ENCODE peak calls at places on chromosomes 13 and 19, in four cellular contexts. One of them, this sample, is unnamed.

GRCh38 chr19:49791776-49792445 is 21.2 kb downstream of the FUZ start:
- DNase-seq in lower leg skin: no peak
- DNase-seq in ascending aorta: no peak
- DNase-seq in activated B cell treated with CpG ODN at 0.5 μM for 24 hours: no peak
- DNase-seq in this sample: no peak

GRCh38 chr19:2811735-2812413 is 7.8 kb upstream of the ZNF554 start:
- DNase-seq in activated B cell treated with CpG ODN at 0.5 μM for 24 hours: no peak
- DNase-seq in ascending aorta: no peak
- DNase-seq in lower leg skin: no peak
- DNase-seq in this sample: no peak

GRCh38 chr13:46124967-46125933 is 20.4 kb upstream of the CPB2 start:
- DNase-seq in ascending aorta: no peak
- DNase-seq in activated B cell treated with CpG ODN at 0.5 μM for 24 hours: no peak
- DNase-seq in lower leg skin: no peak
- DNase-seq in this sample: no peak

GRCh38 chr19:10113964-10114650 is 2.6 kb downstream of the P2RY11 start:
- DNase-seq in ascending aorta: no peak
- DNase-seq in activated B cell treated with CpG ODN at 0.5 μM for 24 hours: no peak
- DNase-seq in lower leg skin: no peak
- DNase-seq in this sample: no peak

GRCh38 chr13:97567510-97568243 is 133.7 kb downstream of the RAP2A start:
- DNase-seq in ascending aorta: no peak
- DNase-seq in activated B cell treated with CpG ODN at 0.5 μM for 24 hours: no peak
- DNase-seq in lower leg skin: peak
- DNase-seq in this sample: no peak

GRCh38 chr19:44260343-44260681 is 626 bp downstream of the ZNF233 start:
- DNase-seq in activated B cell treated with CpG ODN at 0.5 μM for 24 hours: no peak
- DNase-seq in ascending aorta: no peak
- DNase-seq in lower leg skin: no peak
- DNase-seq in this sample: no peak

GRCh38 chr13:33081666-33082065 is 65.4 kb downstream of the KL start:
- DNase-seq in activated B cell treated with CpG ODN at 0.5 μM for 24 hours: no peak
- DNase-seq in ascending aorta: no peak
- DNase-seq in lower leg skin: no peak
- DNase-seq in this sample: no peak

GRCh38 chr13:102707465-102707864 is 12.6 kb upstream of the METTL21C start:
- DNase-seq in ascending aorta: no peak
- DNase-seq in activated B cell treated with CpG ODN at 0.5 μM for 24 hours: no peak
- DNase-seq in lower leg skin: no peak
- DNase-seq in this sample: no peak

GRCh38 chr19:48544856-48545750 is 6.9 kb upstream of the SULT2B1 start:
- DNase-seq in lower leg skin: no peak
- DNase-seq in ascending aorta: no peak
- DNase-seq in activated B cell treated with CpG ODN at 0.5 μM for 24 hours: no peak
- DNase-seq in this sample: peak

GRCh38 chr19:3024509-3024869 is 4.6 kb downstream of the TLE2 start:
- DNase-seq in activated B cell treated with CpG ODN at 0.5 μM for 24 hours: no peak
- DNase-seq in ascending aorta: no peak
- DNase-seq in lower leg skin: no peak
- DNase-seq in this sample: no peak

GRCh38 chr19:14381689-14382474 is 638 bp downstream of the ADGRE5 start:
- DNase-seq in lower leg skin: no peak
- DNase-seq in activated B cell treated with CpG ODN at 0.5 μM for 24 hours: no peak
- DNase-seq in ascending aorta: peak
- DNase-seq in this sample: no peak

GRCh38 chr19:8611391-8611883 is 922 bp upstream of the ADAMTS10 start:
- DNase-seq in lower leg skin: no peak
- DNase-seq in activated B cell treated with CpG ODN at 0.5 μM for 24 hours: no peak
- DNase-seq in ascending aorta: no peak
- DNase-seq in this sample: no peak

GRCh38 chr13:29522044-29522685 is 73.3 kb downstream of the SLC7A1 start:
- DNase-seq in ascending aorta: no peak
- DNase-seq in lower leg skin: no peak
- DNase-seq in activated B cell treated with CpG ODN at 0.5 μM for 24 hours: no peak
- DNase-seq in this sample: no peak

GRCh38 chr19:49502866-49503581 is 6.8 kb downstream of the RPS11 start:
- DNase-seq in lower leg skin: no peak
- DNase-seq in activated B cell treated with CpG ODN at 0.5 μM for 24 hours: no peak
- DNase-seq in ascending aorta: no peak
- DNase-seq in this sample: no peak

GRCh38 chr13:114015608-114016295 is 41.9 kb upstream of the C13orf46 start:
- DNase-seq in activated B cell treated with CpG ODN at 0.5 μM for 24 hours: no peak
- DNase-seq in ascending aorta: no peak
- DNase-seq in lower leg skin: peak
- DNase-seq in this sample: no peak

GRCh38 chr13:20160346-20161274 is at the start of gene GJA3:
- DNase-seq in ascending aorta: no peak
- DNase-seq in activated B cell treated with CpG ODN at 0.5 μM for 24 hours: peak
- DNase-seq in lower leg skin: no peak
- DNase-seq in this sample: peak

GRCh38 chr19:54430306-54431254 is 15.3 kb downstream of the TTYH1 start:
- DNase-seq in ascending aorta: no peak
- DNase-seq in lower leg skin: no peak
- DNase-seq in activated B cell treated with CpG ODN at 0.5 μM for 24 hours: peak
- DNase-seq in this sample: peak

GRCh38 chr19:9883231-9883758 is 48.2 kb downstream of the PIN1 start:
- DNase-seq in ascending aorta: no peak
- DNase-seq in activated B cell treated with CpG ODN at 0.5 μM for 24 hours: no peak
- DNase-seq in lower leg skin: no peak
- DNase-seq in this sample: peak

GRCh38 chr19:35013047-35013819 is 13.1 kb downstream of the GRAMD1A start:
- DNase-seq in ascending aorta: no peak
- DNase-seq in activated B cell treated with CpG ODN at 0.5 μM for 24 hours: peak
- DNase-seq in lower leg skin: peak
- DNase-seq in this sample: peak

GRCh38 chr13:42819712-42820111 is 38.3 kb downstream of the FAM216B start:
- DNase-seq in activated B cell treated with CpG ODN at 0.5 μM for 24 hours: no peak
- DNase-seq in lower leg skin: no peak
- DNase-seq in ascending aorta: no peak
- DNase-seq in this sample: no peak

GRCh38 chr13:79030513-79030912 is 371.6 kb upstream of the OBI1 start:
- DNase-seq in activated B cell treated with CpG ODN at 0.5 μM for 24 hours: no peak
- DNase-seq in lower leg skin: no peak
- DNase-seq in ascending aorta: no peak
- DNase-seq in this sample: no peak

GRCh38 chr13:100347941-100348340 is 240.6 kb downstream of the GGACT start:
- DNase-seq in ascending aorta: no peak
- DNase-seq in lower leg skin: no peak
- DNase-seq in activated B cell treated with CpG ODN at 0.5 μM for 24 hours: no peak
- DNase-seq in this sample: no peak

GRCh38 chr13:22017226-22017625 is 346.4 kb downstream of the FGF9 start:
- DNase-seq in activated B cell treated with CpG ODN at 0.5 μM for 24 hours: no peak
- DNase-seq in lower leg skin: no peak
- DNase-seq in ascending aorta: no peak
- DNase-seq in this sample: no peak

GRCh38 chr13:22018297-22019210 is 347.7 kb downstream of the FGF9 start:
- DNase-seq in ascending aorta: no peak
- DNase-seq in lower leg skin: no peak
- DNase-seq in activated B cell treated with CpG ODN at 0.5 μM for 24 hours: no peak
- DNase-seq in this sample: no peak

GRCh38 chr13:22012676-22013075 is 341.8 kb downstream of the FGF9 start:
- DNase-seq in ascending aorta: no peak
- DNase-seq in activated B cell treated with CpG ODN at 0.5 μM for 24 hours: no peak
- DNase-seq in lower leg skin: no peak
- DNase-seq in this sample: no peak

GRCh38 chr13:22009937-22010336 is 339.1 kb downstream of the FGF9 start:
- DNase-seq in activated B cell treated with CpG ODN at 0.5 μM for 24 hours: no peak
- DNase-seq in ascending aorta: no peak
- DNase-seq in lower leg skin: no peak
- DNase-seq in this sample: no peak

DNA sequence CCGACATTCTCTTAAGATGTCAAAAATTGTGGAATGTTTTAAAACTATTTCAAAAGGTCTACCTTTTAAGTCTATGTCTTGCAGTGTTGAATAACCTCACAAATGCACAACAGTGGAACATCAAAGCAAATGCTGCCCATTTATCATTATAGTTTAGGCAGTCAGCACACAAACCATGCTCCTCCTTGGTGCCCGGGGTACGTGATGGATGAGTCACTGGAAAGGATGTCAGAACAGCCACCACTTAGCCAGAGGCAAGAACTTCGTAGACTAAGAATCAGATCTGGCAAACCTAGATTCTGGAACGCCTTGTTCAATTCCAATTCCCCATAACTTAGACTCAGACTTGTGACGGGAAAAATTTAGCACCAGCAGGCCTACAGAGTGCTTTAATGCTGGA is 343.6 kb downstream of the FGF9 start:
- DNase-seq in lower leg skin: no peak
- DNase-seq in activated B cell treated with CpG ODN at 0.5 μM for 24 hours: no peak
- DNase-seq in ascending aorta: no peak
- DNase-seq in this sample: no peak
- TF ChIP-seq CTCF in lower leg skin: no peak
- TF ChIP-seq CTCF in activated B cell treated with CpG ODN at 0.5 μM for 24 hours: no peak
- TF ChIP-seq CTCF in ascending aorta: no peak
- TF ChIP-seq CTCF in this sample: no peak

GRCh38 chr19:17286263-17286662 is 4.6 kb downstream of the ANKLE1 start:
- DNase-seq in ascending aorta: no peak
- DNase-seq in activated B cell treated with CpG ODN at 0.5 μM for 24 hours: no peak
- DNase-seq in lower leg skin: no peak
- DNase-seq in this sample: no peak
- TF ChIP-seq CTCF in ascending aorta: no peak
- TF ChIP-seq CTCF in activated B cell treated with CpG ODN at 0.5 μM for 24 hours: no peak
- TF ChIP-seq CTCF in lower leg skin: no peak
- TF ChIP-seq CTCF in this sample: no peak

DNA sequence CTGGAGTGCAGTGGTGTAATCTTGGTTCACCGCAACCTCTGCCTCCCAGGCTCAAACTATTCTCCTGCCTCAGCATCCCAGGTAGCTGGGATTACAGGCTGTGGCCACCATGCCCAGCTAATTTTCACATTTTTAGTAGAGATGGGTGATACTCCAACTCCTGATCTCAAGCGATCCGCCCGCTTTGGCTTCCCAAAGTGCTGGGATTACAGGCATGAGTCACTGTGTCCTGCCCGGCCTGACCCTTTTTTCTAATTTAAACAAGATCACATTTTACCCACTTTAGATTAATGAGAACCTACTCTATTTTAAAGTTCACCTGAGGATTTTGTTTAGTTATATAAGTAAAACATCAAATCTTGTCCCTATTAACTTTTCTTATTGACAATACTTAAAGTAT is 91.8 kb upstream of the POSTN start:
- DNase-seq in activated B cell treated with CpG ODN at 0.5 μM for 24 hours: no peak
- DNase-seq in ascending aorta: no peak
- DNase-seq in lower leg skin: no peak
- DNase-seq in this sample: no peak
- TF ChIP-seq CTCF in activated B cell treated with CpG ODN at 0.5 μM for 24 hours: no peak
- TF ChIP-seq CTCF in ascending aorta: no peak
- TF ChIP-seq CTCF in lower leg skin: no peak
- TF ChIP-seq CTCF in this sample: no peak

GRCh38 chr13:44819245-44819644 is 170.0 kb downstream of the NUFIP1 start:
- DNase-seq in activated B cell treated with CpG ODN at 0.5 μM for 24 hours: no peak
- DNase-seq in lower leg skin: no peak
- DNase-seq in ascending aorta: no peak
- DNase-seq in this sample: no peak

GRCh38 chr13:44816701-44817684 is 172.3 kb downstream of the NUFIP1 start:
- DNase-seq in lower leg skin: no peak
- DNase-seq in ascending aorta: no peak
- DNase-seq in activated B cell treated with CpG ODN at 0.5 μM for 24 hours: no peak
- DNase-seq in this sample: no peak

GRCh38 chr13:44819762-44820161 is 169.5 kb downstream of the NUFIP1 start:
- DNase-seq in ascending aorta: no peak
- DNase-seq in activated B cell treated with CpG ODN at 0.5 μM for 24 hours: no peak
- DNase-seq in lower leg skin: no peak
- DNase-seq in this sample: no peak

GRCh38 chr13:44818016-44818415 is 171.3 kb downstream of the NUFIP1 start:
- DNase-seq in ascending aorta: no peak
- DNase-seq in lower leg skin: no peak
- DNase-seq in activated B cell treated with CpG ODN at 0.5 μM for 24 hours: no peak
- DNase-seq in this sample: no peak

DNA sequence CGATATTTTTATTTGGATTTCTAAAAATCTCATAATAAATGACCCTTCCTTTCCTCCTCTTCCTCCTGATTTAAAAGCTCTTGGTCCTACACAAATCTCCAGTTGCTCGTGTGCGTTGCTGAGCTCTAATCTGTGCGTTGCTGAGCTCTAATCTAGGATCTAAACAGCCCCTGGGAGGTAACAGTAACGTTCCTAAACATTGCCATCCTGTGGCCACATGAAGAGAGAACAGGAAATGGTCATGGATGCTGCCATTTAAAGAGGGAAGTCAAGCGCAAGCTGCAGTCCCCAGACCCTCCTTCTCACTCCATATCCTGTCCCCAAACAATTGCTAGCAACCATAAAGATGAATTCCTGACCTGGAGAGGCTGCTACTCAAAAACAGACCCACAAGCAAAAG is 170.8 kb downstream of the NUFIP1 start:
- DNase-seq in lower leg skin: no peak
- DNase-seq in activated B cell treated with CpG ODN at 0.5 μM for 24 hours: no peak
- DNase-seq in ascending aorta: no peak
- DNase-seq in this sample: no peak
- TF ChIP-seq CTCF in lower leg skin: no peak
- TF ChIP-seq CTCF in activated B cell treated with CpG ODN at 0.5 μM for 24 hours: no peak
- TF ChIP-seq CTCF in ascending aorta: no peak
- TF ChIP-seq CTCF in this sample: no peak

DNA sequence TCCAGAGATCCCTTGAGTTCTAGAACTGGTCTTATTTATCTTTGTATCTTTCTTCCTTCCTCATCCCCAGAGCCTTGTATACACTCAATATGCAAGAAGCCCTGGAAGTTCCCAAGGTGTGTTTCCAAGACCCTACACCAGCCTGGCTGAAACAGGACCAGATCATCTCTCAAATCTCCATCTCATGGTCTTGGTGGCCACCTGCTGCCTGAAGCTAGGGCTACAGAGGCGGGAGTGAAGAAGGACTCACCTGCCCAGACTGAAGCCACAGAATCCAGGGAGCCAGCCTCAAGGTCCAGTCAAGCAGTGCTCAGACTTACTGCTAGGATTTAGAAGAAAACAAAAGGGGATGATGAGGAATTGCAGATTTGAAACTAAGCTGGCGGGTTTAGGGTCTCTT is 6.1 kb upstream of the CYSLTR2 start:
- DNase-seq in ascending aorta: no peak
- DNase-seq in activated B cell treated with CpG ODN at 0.5 μM for 24 hours: no peak
- DNase-seq in lower leg skin: no peak
- DNase-seq in this sample: no peak
- TF ChIP-seq CTCF in ascending aorta: no peak
- TF ChIP-seq CTCF in activated B cell treated with CpG ODN at 0.5 μM for 24 hours: no peak
- TF ChIP-seq CTCF in lower leg skin: no peak
- TF ChIP-seq CTCF in this sample: no peak

GRCh38 chr13:112225429-112226090 is 150.6 kb upstream of the SPACA7 start:
- DNase-seq in lower leg skin: no peak
- DNase-seq in ascending aorta: no peak
- DNase-seq in activated B cell treated with CpG ODN at 0.5 μM for 24 hours: no peak
- DNase-seq in this sample: no peak
- TF ChIP-seq CTCF in lower leg skin: no peak
- TF ChIP-seq CTCF in ascending aorta: no peak
- TF ChIP-seq CTCF in activated B cell treated with CpG ODN at 0.5 μM for 24 hours: no peak
- TF ChIP-seq CTCF in this sample: no peak

This sample was measured in nephron progenitor cell.